ENCODE peak calls at places on chromosomes 16 and 17, in six cellular contexts. U is DND-41, C is heart right ventricle, D is progenitor cell of endocrine pancreas, L is neural progenitor cell, R is AG04450. H is an unnamed sample.
A peak's percentile ranks its signal among the peaks of the same experiment; 100 is the strongest.

GRCh38 chr16:578870-579405 is 9.2 kb downstream of the PIGQ start:
- DNase-seq in U (peak; percentile 25), C (peak; percentile 57), D (peak; percentile 59), L (peak; percentile 89), R (no peak), H (peak; percentile 86)

GRCh38 chr17:39547713-39548478 is 59.8 kb downstream of the NEUROD2 start:
- DNase-seq in U (peak; percentile 75), C (peak; percentile 54), D (peak; percentile 62), L (peak; percentile 59), R (no peak), H (peak; percentile 86)

GRCh38 chr16:80198265-80198994 is 342.4 kb upstream of the DYNLRB2 start:
- DNase-seq in U (no peak), C (no peak), D (no peak), L (no peak), R (no peak), H (peak; percentile 17)

GRCh38 chr17:59620518-59621259 is 994 bp downstream of the CLTC start:
- DNase-seq in U (peak; percentile 75), C (peak; percentile 41), D (no peak), L (peak; percentile 40), R (no peak), H (peak; percentile 36)

GRCh38 chr17:65463242-65463641 is 98.2 kb downstream of the AXIN2 start:
- DNase-seq in U (no peak), C (peak; percentile 50), D (no peak), L (no peak), R (no peak), H (no peak)

GRCh38 chr16:73049051-73049910 is 1.4 kb upstream of the ZFHX3 start:
- DNase-seq in U (no peak), C (no peak), D (no peak), L (no peak), R (no peak), H (no peak)

GRCh38 chr16:66617010-66617434 is 12.5 kb downstream of the CMTM3 start:
- DNase-seq in U (no peak), C (no peak), D (no peak), L (no peak), R (no peak), H (no peak)

GRCh38 chr16:84889066-84889465 is 69.3 kb downstream of the CRISPLD2 start:
- DNase-seq in U (no peak), C (no peak), D (no peak), L (no peak), R (no peak), H (no peak)

GRCh38 chr16:56606071-56606687 is 2.2 kb upstream of the MT2A start:
- DNase-seq in U (no peak), C (no peak), D (no peak), L (no peak), R (no peak), H (no peak)

GRCh38 chr16:20675488-20676267 is 21.8 kb downstream of the ACSM1 start:
- DNase-seq in U (peak; percentile 22), C (no peak), D (no peak), L (peak; percentile 15), R (no peak), H (no peak)

GRCh38 chr16:70294385-70295029 is 4.5 kb upstream of the DDX19B start:
- DNase-seq in U (no peak), C (no peak), D (no peak), L (no peak), R (no peak), H (no peak)

GRCh38 chr17:16986391-16986790 is 14.5 kb upstream of the TNFRSF13B start:
- DNase-seq in U (peak; percentile 64), C (no peak), D (no peak), L (no peak), R (peak; percentile 11), H (no peak)

GRCh38 chr16:53859995-53860540 is 156.1 kb downstream of the FTO start:
- DNase-seq in U (no peak), C (no peak), D (no peak), L (no peak), R (no peak), H (no peak)

GRCh38 chr16:67246081-67246944 is 968 bp downstream of the FHOD1 start:
- DNase-seq in U (no peak), C (peak; percentile 88), D (peak; percentile 85), L (peak; percentile 90), R (peak; percentile 63), H (peak; percentile 87)

GRCh38 chr17:5816491-5816890 is 232.2 kb upstream of the NLRP1 start:
- DNase-seq in U (no peak), C (no peak), D (no peak), L (no peak), R (no peak), H (peak; percentile 67)

GRCh38 chr16:86974120-86974519 is 343.1 kb downstream of the C16orf95 start:
- DNase-seq in U (no peak), C (no peak), D (no peak), L (no peak), R (no peak), H (no peak)

GRCh38 chr17:81428121-81428515 is 32.9 kb downstream of the BAHCC1 start:
- DNase-seq in U (peak; percentile 95), C (no peak), D (no peak), L (no peak), R (no peak), H (no peak)

GRCh38 chr17:35590249-35590824 is 3.2 kb downstream of the AP2B1 start:
- DNase-seq in U (no peak), C (no peak), D (no peak), L (no peak), R (no peak), H (no peak)

GRCh38 chr17:35586569-35587073 is 501 bp upstream of the AP2B1 start:
- DNase-seq in U (no peak), C (no peak), D (no peak), L (no peak), R (no peak), H (no peak)

GRCh38 chr17:35588196-35588920 is 1.2 kb downstream of the AP2B1 start:
- DNase-seq in U (no peak), C (no peak), D (no peak), L (no peak), R (no peak), H (no peak)

GRCh38 chr17:35587074-35587961 is at the start of gene AP2B1:
- DNase-seq in U (peak; percentile 97), C (peak; percentile 94), D (peak; percentile 96), L (peak; percentile 94), R (peak; percentile 92), H (peak; percentile 96)
- TF ChIP-seq CTCF in U (no peak), C (no peak), D (no peak), L (no peak), R (no peak), H (no peak)

GRCh38 chr16:57977418-57978069 is 6.6 kb upstream of the CNGB1 start:
- DNase-seq in U (no peak), C (no peak), D (no peak), L (peak; percentile 44), R (no peak), H (no peak)
- TF ChIP-seq CTCF in U (no peak), C (no peak), D (no peak), L (peak; percentile 39), R (no peak), H (no peak)

DNA sequence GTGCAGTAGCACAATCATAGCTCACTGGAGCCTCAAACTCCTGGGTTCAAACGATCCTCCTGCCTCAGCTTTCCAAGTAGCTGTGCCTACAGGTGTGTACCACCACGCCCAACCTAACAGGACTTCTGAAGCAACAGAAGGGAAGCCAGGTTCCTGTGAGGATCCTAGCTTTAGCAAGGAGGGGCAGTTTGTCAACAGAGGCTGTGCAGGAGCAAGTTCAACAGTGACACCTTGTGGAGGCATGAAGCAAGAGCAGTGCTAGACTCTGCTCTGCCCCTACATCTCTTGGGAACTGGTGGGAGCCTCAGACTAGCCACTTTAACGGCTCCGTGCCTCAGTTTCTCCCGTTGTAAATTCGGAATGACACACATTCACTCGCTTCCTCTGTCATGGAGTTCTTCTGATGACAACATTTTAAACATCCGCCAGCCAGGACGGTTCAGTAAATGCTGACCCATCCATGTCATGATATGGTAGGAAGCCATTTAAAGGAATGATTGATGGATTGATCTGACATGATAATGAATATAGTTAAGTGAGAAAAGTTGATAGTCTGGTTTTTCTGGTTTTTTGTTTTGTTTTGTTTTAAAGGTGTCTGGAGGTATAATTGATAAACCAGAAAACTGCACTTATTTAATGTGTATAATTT is 218.7 kb downstream of the MRTFB start:
- DNase-seq in U (peak; percentile 53), C (no peak), D (no peak), L (peak; percentile 68), R (no peak), H (peak; percentile 49)
- TF ChIP-seq CTCF in U (peak; percentile 75), C (peak; percentile 46), D (peak; percentile 61), L (peak; percentile 69), R (peak; percentile 46), H (peak; percentile 61)

GRCh38 chr16:63457869-63458268 is 1421.6 kb upstream of the CDH8 start:
- DNase-seq in U (no peak), C (no peak), D (no peak), L (no peak), R (no peak), H (no peak)

GRCh38 chr16:63458842-63459241 is 1422.6 kb upstream of the CDH8 start:
- DNase-seq in U (no peak), C (no peak), D (no peak), L (no peak), R (no peak), H (no peak)

DNA sequence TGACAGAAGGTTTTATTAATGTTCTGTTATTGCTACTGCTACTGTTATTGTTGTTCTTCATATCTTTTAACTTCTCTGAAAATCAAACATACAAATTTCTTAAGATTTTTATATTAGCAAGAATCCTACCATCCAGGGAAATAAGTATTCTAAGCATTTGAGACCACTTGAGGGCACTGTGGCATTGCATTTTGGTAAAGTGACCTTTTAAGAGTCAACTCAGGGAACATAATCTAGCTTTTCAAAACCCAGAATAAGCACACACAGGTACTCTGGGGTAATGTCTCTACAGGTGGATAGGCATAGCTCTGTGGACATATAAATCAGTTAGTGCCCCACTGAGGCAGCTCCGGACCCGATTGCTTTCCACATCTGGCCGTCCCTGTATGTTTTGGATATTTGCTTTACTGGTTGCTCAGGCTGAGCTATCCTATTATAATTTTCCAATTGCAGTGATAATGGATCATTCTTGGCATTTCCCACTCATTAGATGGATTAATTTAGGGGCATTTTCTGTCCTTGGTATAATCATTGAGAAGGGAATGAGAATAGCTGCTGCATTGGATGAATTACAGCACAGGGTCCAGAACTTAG is 1425.1 kb upstream of the CDH8 start:
- DNase-seq in U (no peak), C (no peak), D (peak; percentile 12), L (peak; percentile 73), R (no peak), H (peak; percentile 31)
- TF ChIP-seq CTCF in U (peak; percentile 27), C (peak; percentile 31), D (peak; percentile 75), L (peak; percentile 86), R (peak; percentile 38), H (peak; percentile 36)

DNA sequence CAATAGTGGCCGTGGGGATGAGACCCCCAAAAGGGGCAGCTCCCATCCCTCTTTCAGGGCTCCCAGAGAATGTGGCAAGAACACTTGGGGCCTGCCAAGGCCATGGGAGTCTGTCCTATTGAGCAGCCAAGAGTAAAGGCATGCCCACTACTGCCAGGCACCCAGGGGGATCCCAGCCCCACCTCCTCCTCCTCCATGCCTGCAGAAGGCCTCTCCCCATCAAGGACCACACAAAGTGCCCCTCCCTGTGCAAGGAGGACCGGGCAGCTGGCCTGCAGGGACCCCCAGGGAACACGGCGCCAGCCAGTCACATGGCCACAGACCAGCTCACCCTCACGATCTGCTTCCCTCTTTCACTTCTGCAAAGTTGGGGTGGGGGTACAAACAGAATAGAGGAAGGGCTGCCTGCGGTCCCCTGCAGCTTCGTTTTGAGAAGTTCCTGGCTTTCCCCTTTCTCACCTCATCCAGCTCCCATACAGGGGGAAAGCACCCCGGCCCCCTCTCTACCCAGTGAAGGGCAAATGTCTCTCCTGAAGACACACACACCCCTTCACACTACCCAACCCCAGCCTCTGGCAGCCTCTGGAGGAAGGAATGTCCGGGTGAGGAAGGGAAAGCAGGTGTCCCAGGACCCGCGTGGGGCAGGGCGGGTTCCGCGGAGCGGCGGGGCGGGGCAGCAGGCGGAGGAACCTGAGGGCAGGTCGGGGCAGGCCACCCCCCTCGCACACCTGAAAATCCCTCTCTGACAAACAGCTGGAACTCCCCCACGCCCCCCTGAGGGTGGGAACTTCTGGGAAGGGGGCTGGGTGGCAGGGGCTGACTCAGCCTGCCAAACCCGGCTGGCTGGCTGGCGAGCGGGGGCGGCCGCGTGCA is 2.0 kb downstream of the PPP1R9B start:
- DNase-seq in U (peak; percentile 63), C (no peak), D (no peak), L (peak; percentile 54), R (no peak), H (peak; percentile 54)
- TF ChIP-seq CTCF in U (no peak), C (no peak), D (peak; percentile 20), L (peak; percentile 28), R (peak; percentile 53), H (no peak)